ENCODE peak calls at places on chromosomes 7 and 10, in seven cellular contexts. I, Y, S, L, K, N and M are unnamed samples.
A peak's percentile ranks its signal among the peaks of the same experiment; 100 is the strongest.

GRCh38 chr7:106425017-106425719 is 140.4 kb upstream of the NAMPT start:
- DNase-seq in K (no peak), S (peak; percentile 93), I (peak; percentile 91), Y (peak; percentile 100), N (no peak), L (no peak), M (no peak)

GRCh38 chr10:33195608-33196376 is 138.7 kb downstream of the NRP1 start:
- DNase-seq in S (no peak), Y (peak; percentile 44), I (no peak), N (no peak), L (no peak), K (no peak), M (peak; percentile 99)

GRCh38 chr7:105399043-105399725 is 10.5 kb upstream of the SRPK2 start:
- DNase-seq in I (peak; percentile 32), S (no peak), Y (peak; percentile 52), K (no peak), N (no peak), L (no peak), M (peak; percentile 16)

GRCh38 chr7:129646369-129647021 is 35.0 kb downstream of the NRF1 start:
- DNase-seq in Y (no peak), L (no peak), K (no peak), S (no peak), I (no peak), N (no peak), M (no peak)

GRCh38 chr10:24951201-24952145 is 933 bp downstream of the PRTFDC1 start:
- DNase-seq in I (peak; percentile 46), L (peak; percentile 56), S (no peak), Y (no peak), N (no peak), K (no peak), M (no peak)

GRCh38 chr10:124288928-124289921 is 129.5 kb downstream of the OAT start:
- DNase-seq in K (no peak), I (no peak), S (no peak), L (no peak), N (no peak), Y (no peak), M (no peak)

GRCh38 chr7:40306596-40306995 is 171.8 kb downstream of the SUGCT start:
- DNase-seq in S (no peak), L (no peak), N (no peak), I (no peak), Y (peak; percentile 62), K (no peak), M (no peak)

GRCh38 chr7:43552122-43552521 is 30.8 kb upstream of the STK17A start:
- DNase-seq in S (no peak), K (no peak), L (no peak), Y (no peak), N (no peak), I (no peak), M (no peak)

GRCh38 chr10:101595591-101596433 is 7.7 kb downstream of the DPCD start:
- DNase-seq in Y (no peak), K (no peak), S (no peak), N (no peak), I (no peak), L (no peak), M (no peak)

GRCh38 chr10:92847185-92847864 is 995 bp upstream of the EXOC6 start:
- DNase-seq in I (no peak), K (no peak), L (no peak), S (no peak), Y (peak; percentile 18), N (no peak), M (peak; percentile 66)

GRCh38 chr7:24152907-24153513 is 131.0 kb upstream of the NPY start:
- DNase-seq in I (no peak), S (no peak), N (no peak), Y (no peak), L (no peak), K (no peak), M (no peak)

GRCh38 chr7:17234398-17235021 is 63.9 kb upstream of the AHR start:
- DNase-seq in S (peak; percentile 74), Y (peak; percentile 95), I (peak; percentile 87), N (peak; percentile 17), K (peak; percentile 77), L (no peak), M (peak; percentile 32)

GRCh38 chr10:28177944-28178637 is 124.8 kb downstream of the MPP7 start:
- DNase-seq in K (no peak), N (no peak), I (no peak), L (no peak), S (no peak), Y (peak; percentile 40), M (no peak)

GRCh38 chr10:60170250-60170649 is 219.4 kb downstream of the ANK3 start:
- DNase-seq in N (no peak), L (no peak), Y (peak; percentile 72), S (no peak), K (no peak), I (peak; percentile 40), M (no peak)

GRCh38 chr10:52030051-52030867 is 283.8 kb upstream of the DKK1 start:
- DNase-seq in Y (peak; percentile 78), N (no peak), K (no peak), I (no peak), L (no peak), S (no peak), M (no peak)

GRCh38 chr7:39749177-39749576 is 125.8 kb downstream of the RALA start:
- DNase-seq in K (no peak), I (no peak), Y (peak; percentile 88), L (no peak), N (no peak), S (no peak), M (no peak)

GRCh38 chr7:15557186-15557585 is 4.6 kb downstream of the AGMO start:
- DNase-seq in K (no peak), S (no peak), Y (no peak), I (peak; percentile 27), L (no peak), N (no peak), M (no peak)

GRCh38 chr7:158789842-158790241 is 39.5 kb downstream of the ESYT2 start:
- DNase-seq in L (no peak), K (no peak), Y (no peak), S (no peak), I (no peak), N (peak; percentile 66), M (no peak)

GRCh38 chr10:100697070-100697469 is 48.3 kb upstream of the PAX2 start:
- DNase-seq in I (peak; percentile 78), N (no peak), Y (peak; percentile 55), K (peak; percentile 80), L (no peak), S (no peak), M (peak; percentile 24)

GRCh38 chr7:94237417-94237816 is 157.3 kb upstream of the COL1A2 start:
- DNase-seq in L (no peak), Y (no peak), K (no peak), N (no peak), S (no peak), I (no peak), M (no peak)

GRCh38 chr10:126787201-126787600 is 116.7 kb upstream of the C10orf90 start:
- DNase-seq in S (no peak), L (no peak), K (no peak), N (no peak), Y (no peak), I (no peak), M (no peak)

GRCh38 chr7:777679-778078 is 50.6 kb upstream of the PRKAR1B start:
- DNase-seq in L (no peak), K (no peak), S (no peak), N (no peak), I (no peak), Y (no peak), M (no peak)

GRCh38 chr7:24158976-24159375 is 125.0 kb upstream of the NPY start:
- DNase-seq in K (no peak), Y (no peak), S (no peak), N (no peak), L (no peak), I (no peak), M (no peak)

GRCh38 chr7:20330797-20331230 is at the start of gene ITGB8:
- DNase-seq in L (no peak), S (no peak), I (peak; percentile 39), Y (no peak), K (no peak), N (peak; percentile 12), M (no peak)

GRCh38 chr7:74462707-74463100 is 9.0 kb downstream of the GTF2IRD1 start:
- DNase-seq in Y (no peak), N (no peak), L (no peak), S (no peak), I (no peak), K (no peak), M (no peak)

GRCh38 chr10:42593284-42593683 is 45.1 kb downstream of the ZNF33B start:
- DNase-seq in L (no peak), S (no peak), N (no peak), I (peak; percentile 21), Y (no peak), K (no peak), M (no peak)

DNA sequence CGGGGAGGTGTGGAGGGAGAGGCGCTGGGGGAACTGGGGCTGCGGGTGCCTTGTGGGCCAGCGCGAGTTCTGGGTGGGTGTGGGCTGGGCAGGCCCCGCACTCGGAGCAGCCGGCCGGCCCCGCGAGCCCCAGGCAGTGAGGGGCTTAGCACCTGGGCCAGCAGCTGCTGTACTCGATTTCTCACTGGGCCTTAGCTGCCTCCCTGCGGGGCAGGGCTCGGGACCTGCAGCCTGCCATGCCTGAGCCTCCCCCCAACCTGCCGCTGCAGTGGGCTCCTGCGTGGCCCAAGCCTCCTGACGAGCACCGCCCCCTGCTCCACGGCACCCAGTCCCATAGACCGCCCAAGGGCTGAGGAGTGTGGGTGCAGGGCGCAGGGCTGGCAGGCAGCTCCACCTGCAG is 116.3 kb downstream of the CFTR start:
- DNase-seq in K (no peak), N (no peak), S (no peak), Y (no peak), I (no peak), L (no peak), M (no peak)
- TF ChIP-seq CEBPB in K (no peak), N (no peak), S (no peak), Y (no peak), I (no peak), L (no peak), M (no peak)

GRCh38 chr10:20993387-20994170 is 96.5 kb upstream of the NEBL start:
- DNase-seq in S (no peak), K (no peak), Y (no peak), L (no peak), I (no peak), N (peak; percentile 25), M (no peak)
- TF ChIP-seq CEBPB in S (no peak), K (no peak), Y (no peak), L (no peak), I (no peak), N (no peak), M (no peak)

GRCh38 chr7:47180268-47180826 is 401.6 kb downstream of the TNS3 start:
- DNase-seq in I (peak; percentile 55), K (peak; percentile 33), S (no peak), Y (peak; percentile 72), N (peak; percentile 58), L (no peak), M (peak; percentile 49)
- TF ChIP-seq CEBPB in I (no peak), K (no peak), S (no peak), Y (no peak), N (no peak), L (no peak), M (no peak)

DNA sequence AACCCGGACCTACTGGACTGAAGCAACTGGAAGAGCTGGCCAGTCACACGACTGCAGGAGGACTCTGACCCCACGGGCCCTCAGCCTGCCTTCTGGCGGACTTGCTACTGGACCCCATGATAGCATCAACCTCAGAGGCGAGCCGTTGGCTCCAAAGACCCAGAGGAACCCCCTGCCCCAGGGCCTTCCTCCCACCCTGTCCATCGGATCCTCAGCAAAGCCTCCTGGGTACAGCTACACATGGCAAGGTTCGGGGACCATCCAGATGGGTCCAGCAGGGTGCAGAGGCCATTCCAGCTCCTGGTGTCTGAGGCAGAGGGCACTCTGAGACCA is 90.0 kb upstream of the PPP2R2D start:
- DNase-seq in Y (no peak), I (no peak), L (no peak), S (no peak), N (no peak), K (no peak), M (no peak)
- TF ChIP-seq CEBPB in Y (no peak), I (no peak), L (no peak), S (no peak), N (no peak), K (no peak), M (no peak)